ENCODE peak calls at places on chromosomes 11 and 22, in four cellular contexts. One of them, this sample, is unnamed.

GRCh38 chr11:115334932-115335788 is 169.1 kb downstream of the CADM1 start:
- DNase-seq in RWPE2: no peak
- DNase-seq in HTR-8/SVneo: peak; percentile 4
- DNase-seq in effector memory CD8-positive, alpha-beta T cell: no peak
- DNase-seq in this sample: peak; percentile 32

GRCh38 chr22:29205598-29206371 is at the start of gene EMID1:
- DNase-seq in RWPE2: no peak
- DNase-seq in HTR-8/SVneo: peak; percentile 35
- DNase-seq in effector memory CD8-positive, alpha-beta T cell: no peak
- DNase-seq in this sample: no peak

GRCh38 chr11:79419120-79419519 is 21.7 kb downstream of the TENM4 start:
- DNase-seq in RWPE2: peak; percentile 88
- DNase-seq in HTR-8/SVneo: no peak
- DNase-seq in effector memory CD8-positive, alpha-beta T cell: no peak
- DNase-seq in this sample: no peak

GRCh38 chr22:32355760-32356159 is 1.9 kb upstream of the RFPL3 start:
- DNase-seq in RWPE2: no peak
- DNase-seq in HTR-8/SVneo: no peak
- DNase-seq in effector memory CD8-positive, alpha-beta T cell: no peak
- DNase-seq in this sample: peak; percentile 8

GRCh38 chr11:33553486-33553885 is 147.1 kb downstream of the C11orf91 start:
- DNase-seq in RWPE2: no peak
- DNase-seq in HTR-8/SVneo: no peak
- DNase-seq in effector memory CD8-positive, alpha-beta T cell: no peak
- DNase-seq in this sample: no peak

GRCh38 chr22:41940853-41941765 is 5.8 kb downstream of the CENPM start:
- DNase-seq in RWPE2: no peak
- DNase-seq in HTR-8/SVneo: peak; percentile 75
- DNase-seq in effector memory CD8-positive, alpha-beta T cell: peak; percentile 92
- DNase-seq in this sample: peak; percentile 72

GRCh38 chr11:5489571-5490357 is 1.3 kb downstream of the OR52D1 start:
- DNase-seq in RWPE2: no peak
- DNase-seq in HTR-8/SVneo: no peak
- DNase-seq in effector memory CD8-positive, alpha-beta T cell: no peak
- DNase-seq in this sample: no peak

GRCh38 chr11:104122008-104122635 is 41.8 kb downstream of the PDGFD start:
- DNase-seq in RWPE2: no peak
- DNase-seq in HTR-8/SVneo: no peak
- DNase-seq in effector memory CD8-positive, alpha-beta T cell: no peak
- DNase-seq in this sample: no peak

GRCh38 chr11:61370349-61371005 is 8.3 kb downstream of the TMEM138 start:
- DNase-seq in RWPE2: no peak
- DNase-seq in HTR-8/SVneo: no peak
- DNase-seq in effector memory CD8-positive, alpha-beta T cell: no peak
- DNase-seq in this sample: no peak

GRCh38 chr11:35111171-35112055 is 27.6 kb upstream of the CD44 start:
- DNase-seq in RWPE2: peak; percentile 75
- DNase-seq in HTR-8/SVneo: peak; percentile 47
- DNase-seq in effector memory CD8-positive, alpha-beta T cell: no peak
- DNase-seq in this sample: no peak

GRCh38 chr11:35619030-35619753 is 932 bp downstream of the FJX1 start:
- DNase-seq in RWPE2: peak; percentile 65
- DNase-seq in HTR-8/SVneo: no peak
- DNase-seq in effector memory CD8-positive, alpha-beta T cell: no peak
- DNase-seq in this sample: no peak

GRCh38 chr22:50519151-50519550 is 6.2 kb downstream of the SCO2 start:
- DNase-seq in RWPE2: no peak
- DNase-seq in HTR-8/SVneo: no peak
- DNase-seq in effector memory CD8-positive, alpha-beta T cell: no peak
- DNase-seq in this sample: no peak

GRCh38 chr22:45678961-45679912 is 7.6 kb downstream of the ATXN10 start:
- DNase-seq in RWPE2: no peak
- DNase-seq in HTR-8/SVneo: no peak
- DNase-seq in effector memory CD8-positive, alpha-beta T cell: no peak
- DNase-seq in this sample: no peak

GRCh38 chr11:104727095-104727494 is 171.2 kb downstream of the CASP12 start:
- DNase-seq in RWPE2: no peak
- DNase-seq in HTR-8/SVneo: no peak
- DNase-seq in effector memory CD8-positive, alpha-beta T cell: no peak
- DNase-seq in this sample: no peak

GRCh38 chr11:108222686-108223448 is at the start of gene ATM:
- DNase-seq in RWPE2: peak; percentile 99
- DNase-seq in HTR-8/SVneo: peak; percentile 97
- DNase-seq in effector memory CD8-positive, alpha-beta T cell: peak; percentile 97
- DNase-seq in this sample: peak; percentile 96

GRCh38 chr11:83998921-83999320 is 712.8 kb upstream of the CCDC90B start:
- DNase-seq in RWPE2: no peak
- DNase-seq in HTR-8/SVneo: no peak
- DNase-seq in effector memory CD8-positive, alpha-beta T cell: no peak
- DNase-seq in this sample: no peak

GRCh38 chr11:69808708-69809107 is 10.5 kb downstream of the FGF3 start:
- DNase-seq in RWPE2: no peak
- DNase-seq in HTR-8/SVneo: no peak
- DNase-seq in effector memory CD8-positive, alpha-beta T cell: no peak
- DNase-seq in this sample: no peak

GRCh38 chr11:117238221-117238620 is 5.8 kb downstream of the RNF214 start:
- DNase-seq in RWPE2: no peak
- DNase-seq in HTR-8/SVneo: no peak
- DNase-seq in effector memory CD8-positive, alpha-beta T cell: no peak
- DNase-seq in this sample: no peak

GRCh38 chr11:126348806-126349582 is 6.5 kb upstream of the ST3GAL4 start:
- DNase-seq in RWPE2: no peak
- DNase-seq in HTR-8/SVneo: no peak
- DNase-seq in effector memory CD8-positive, alpha-beta T cell: no peak
- DNase-seq in this sample: no peak

GRCh38 chr11:73265853-73266643 is 6.1 kb upstream of the P2RY6 start:
- DNase-seq in RWPE2: no peak
- DNase-seq in HTR-8/SVneo: no peak
- DNase-seq in effector memory CD8-positive, alpha-beta T cell: no peak
- DNase-seq in this sample: no peak

GRCh38 chr11:71930556-71931244 is 1.9 kb downstream of the RNF121 start:
- DNase-seq in RWPE2: no peak
- DNase-seq in HTR-8/SVneo: no peak
- DNase-seq in effector memory CD8-positive, alpha-beta T cell: no peak
- DNase-seq in this sample: no peak

GRCh38 chr11:113615098-113615497 is 91.0 kb downstream of the TMPRSS5 start:
- DNase-seq in RWPE2: no peak
- DNase-seq in HTR-8/SVneo: no peak
- DNase-seq in effector memory CD8-positive, alpha-beta T cell: no peak
- DNase-seq in this sample: no peak

GRCh38 chr22:24489011-24489410 is 6.1 kb upstream of the UPB1 start:
- DNase-seq in RWPE2: no peak
- DNase-seq in HTR-8/SVneo: no peak
- DNase-seq in effector memory CD8-positive, alpha-beta T cell: no peak
- DNase-seq in this sample: no peak

GRCh38 chr22:37887610-37888378 is 18.3 kb upstream of the MICALL1 start:
- DNase-seq in RWPE2: peak; percentile 79
- DNase-seq in HTR-8/SVneo: no peak
- DNase-seq in effector memory CD8-positive, alpha-beta T cell: no peak
- DNase-seq in this sample: no peak

This sample was measured in Jurkat, Clone E6-1.